ENCODE peak calls at places on chromosomes 7 and 10, in four cellular contexts. X is neural progenitor cell, F is MM.1S, U is cardiac muscle cell. D is an unnamed sample.

GRCh38 chr7:47574473-47575328 is 7.2 kb downstream of the TNS3 start:
- DNase-seq in X (no peak), F (peak; percentile 75), U (no peak), D (peak; percentile 0)

GRCh38 chr7:79199961-79200360 is 253.5 kb downstream of the MAGI2 start:
- DNase-seq in X (no peak), F (no peak), U (no peak), D (no peak)

GRCh38 chr7:91375378-91375777 is 111.1 kb downstream of the FZD1 start:
- DNase-seq in X (peak; percentile 45), F (no peak), U (no peak), D (no peak)

GRCh38 chr10:20494474-20494873 is 402.6 kb downstream of the NEBL start:
- DNase-seq in X (no peak), F (no peak), U (no peak), D (no peak)

GRCh38 chr7:99618726-99619125 is 2.0 kb downstream of the ZSCAN25 start:
- DNase-seq in X (no peak), F (no peak), U (no peak), D (no peak)

GRCh38 chr10:14008648-14009072 is 322.1 kb downstream of the FRMD4A start:
- DNase-seq in X (no peak), F (no peak), U (no peak), D (no peak)

GRCh38 chr10:79322616-79323566 is 24.4 kb upstream of the PPIF start:
- DNase-seq in X (no peak), F (no peak), U (no peak), D (no peak)

GRCh38 chr10:126092806-126093205 is 196.4 kb downstream of the FANK1 start:
- DNase-seq in X (no peak), F (no peak), U (no peak), D (no peak)

GRCh38 chr7:152759655-152760383 is at the start of gene ACTR3B:
- DNase-seq in X (peak; percentile 95), F (peak; percentile 94), U (peak; percentile 93), D (peak; percentile 92)

GRCh38 chr7:108454674-108455523 is 1.3 kb downstream of the NRCAM start:
- DNase-seq in X (peak; percentile 70), F (no peak), U (peak; percentile 49), D (peak; percentile 18)

GRCh38 chr10:23065549-23065948 is 29.8 kb upstream of the MSRB2 start:
- DNase-seq in X (no peak), F (no peak), U (no peak), D (no peak)

GRCh38 chr7:76002139-76002538 is 7.7 kb upstream of the TMEM120A start:
- DNase-seq in X (no peak), F (no peak), U (no peak), D (no peak)

GRCh38 chr10:14601872-14602725 is 172.6 kb downstream of the FAM107B start:
- DNase-seq in X (no peak), F (peak; percentile 76), U (no peak), D (no peak)

GRCh38 chr7:150368098-150368883 is at the start of gene REPIN1:
- DNase-seq in X (peak; percentile 95), F (peak; percentile 97), U (peak; percentile 94), D (peak; percentile 91)

GRCh38 chr10:103665439-103665838 is 171.9 kb downstream of the NEURL1 start:
- DNase-seq in X (no peak), F (no peak), U (no peak), D (no peak)

GRCh38 chr7:69728299-69728698 is 130.0 kb downstream of the AUTS2 start:
- DNase-seq in X (no peak), F (no peak), U (no peak), D (no peak)

GRCh38 chr7:78215199-78215598 is 416.6 kb downstream of the PHTF2 start:
- DNase-seq in X (no peak), F (no peak), U (no peak), D (no peak)

GRCh38 chr7:66778201-66778600 is 37.7 kb downstream of the RABGEF1 start:
- DNase-seq in X (no peak), F (no peak), U (no peak), D (no peak)

GRCh38 chr7:33421384-33421783 is 292.0 kb downstream of the BBS9 start:
- DNase-seq in X (no peak), F (no peak), U (no peak), D (no peak)

GRCh38 chr7:148882668-148883232 is 1.3 kb downstream of the EZH2 start:
- DNase-seq in X (no peak), F (peak; percentile 39), U (no peak), D (peak; percentile 11)

GRCh38 chr10:3126741-3127342 is 45.7 kb downstream of the PITRM1 start:
- DNase-seq in X (peak; percentile 42), F (no peak), U (peak; percentile 84), D (no peak)
- H3K36me3 ChIP-seq in X (no peaks in the 10 kb centered on the region), F (no peaks in the 10 kb centered on the region), U (peaks cover 62% of the 10 kb centered on the region), D (peaks cover 80% of the 10 kb centered on the region)

GRCh38 chr10:31451766-31452165 is 132.8 kb downstream of the ZEB1 start:
- DNase-seq in X (no peak), F (no peak), U (no peak), D (no peak)
- H3K27me3 ChIP-seq in X (no peaks in the 10 kb centered on the region), F (no peaks in the 10 kb centered on the region), U (no peaks in the 10 kb centered on the region), D (no peaks in the 10 kb centered on the region)

GRCh38 chr7:105065104-105065503 is 51.1 kb downstream of the KMT2E start:
- DNase-seq in X (no peak), F (no peak), U (no peak), D (no peak)
- H3K36me3 ChIP-seq in X (peaks cover 35% of the 10 kb centered on the region), F (peaks cover 10% of the 10 kb centered on the region), U (peaks cover 48% of the 10 kb centered on the region), D (peaks cover 33% of the 10 kb centered on the region)

GRCh38 chr7:1341995-1342645 is 109.4 kb downstream of the UNCX start:
- DNase-seq in X (no peak), F (no peak), U (no peak), D (no peak)
- H3K27me3 ChIP-seq in X (no peaks in the 10 kb centered on the region), F (peaks cover 63% of the 10 kb centered on the region), U (no peaks in the 10 kb centered on the region), D (no peaks in the 10 kb centered on the region)

GRCh38 chr7:129453510-129454248 is 19.4 kb downstream of the STRIP2 start:
- DNase-seq in X (no peak), F (peak; percentile 44), U (peak; percentile 77), D (no peak)

GRCh38 chr7:129454249-129454551 is 20.0 kb downstream of the STRIP2 start:
- DNase-seq in X (no peak), F (no peak), U (peak; percentile 17), D (no peak)

GRCh38 chr7:129456421-129456820 is 22.2 kb downstream of the STRIP2 start:
- DNase-seq in X (no peak), F (no peak), U (no peak), D (no peak)

GRCh38 chr7:129450295-129450694 is 16.1 kb downstream of the STRIP2 start:
- DNase-seq in X (no peak), F (no peak), U (no peak), D (no peak)

DNA sequence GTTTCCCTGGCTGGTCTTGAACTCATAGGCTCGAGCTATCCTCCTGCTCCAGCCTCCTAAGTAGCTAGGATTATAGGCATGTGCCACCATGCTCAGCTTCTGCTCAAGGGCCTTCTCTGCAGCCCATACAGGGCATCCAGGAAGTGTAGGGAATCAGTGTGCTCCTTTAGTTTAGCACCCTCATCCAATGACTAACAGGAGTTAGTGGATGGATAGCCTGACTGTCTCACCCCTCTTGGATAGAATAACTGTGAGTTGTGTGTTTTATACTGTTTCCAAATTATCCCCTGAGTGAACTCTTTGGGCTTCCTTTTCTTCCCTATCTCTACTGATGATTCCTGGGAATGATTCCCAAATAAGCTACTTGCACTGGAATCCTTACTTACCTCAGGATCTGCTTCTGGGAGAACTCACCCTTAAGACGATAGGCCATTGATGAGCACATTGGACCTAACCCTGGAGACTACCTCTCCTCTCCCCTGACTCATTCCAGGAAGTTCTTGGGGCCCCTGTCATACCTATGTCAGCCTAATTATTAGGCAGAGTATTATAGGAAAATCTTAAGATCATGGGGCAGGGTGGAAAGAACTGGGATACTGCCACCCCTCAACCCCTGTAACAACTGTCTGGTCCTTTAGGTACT is 18.5 kb downstream of the STRIP2 start:
- DNase-seq in X (no peak), F (no peak), U (no peak), D (no peak)
- H3K36me3 ChIP-seq in X (peaks cover 5% of the 10 kb centered on the region), F (no peaks in the 10 kb centered on the region), U (peaks cover 23% of the 10 kb centered on the region), D (peaks cover 19% of the 10 kb centered on the region)

GRCh38 chr7:138173548-138173947 is 97.3 kb downstream of the AKR1D1 start:
- DNase-seq in X (no peak), F (no peak), U (no peak), D (no peak)
- H3K27me3 ChIP-seq in X (no peaks in the 10 kb centered on the region), F (peaks cover 74% of the 10 kb centered on the region), U (no peaks in the 10 kb centered on the region), D (no peaks in the 10 kb centered on the region)

GRCh38 chr7:119037941-119038340 is 813.4 kb downstream of the ANKRD7 start:
- DNase-seq in X (no peak), F (no peak), U (no peak), D (no peak)
- H3K36me3 ChIP-seq in X (no peaks in the 10 kb centered on the region), F (no peaks in the 10 kb centered on the region), U (no peaks in the 10 kb centered on the region), D (no peaks in the 10 kb centered on the region)

D was measured in HAP-1.